ENCODE peak calls at places on chromosomes 4 and X, in five cellular contexts. I is NCI-H1694, H is left cardiac atrium, E is NAMALWA, L is T-helper 1 cell. P is an unnamed sample.

GRCh38 chr4:53189011-53189410 is 176.8 kb downstream of the SCFD2 start:
- DNase-seq in I (no peak), H (no peak), E (no peak), L (no peak), P (no peak)

GRCh38 chr4:153205028-153205648 is 895 bp downstream of the TRIM2 start:
- DNase-seq in I (no peak), H (no peak), E (no peak), L (peak; percentile 31), P (no peak)

GRCh38 chrX:153641575-153642312 is 5.3 kb upstream of the DUSP9 start:
- DNase-seq in I (no peak), H (no peak), E (no peak), L (no peak), P (no peak)

GRCh38 chrX:105822138-105823091 is at the start of gene NRK:
- DNase-seq in I (no peak), H (peak; percentile 20), E (no peak), L (peak; percentile 0), P (no peak)

GRCh38 chrX:17740137-17741122 is 3.1 kb downstream of the SCML1 start:
- DNase-seq in I (no peak), H (no peak), E (no peak), L (no peak), P (no peak)

GRCh38 chrX:39888730-39889129 is 209.0 kb downstream of the BCOR start:
- DNase-seq in I (no peak), H (no peak), E (no peak), L (no peak), P (no peak)

GRCh38 chr4:122331195-122331594 is 47.6 kb upstream of the ADAD1 start:
- DNase-seq in I (no peak), H (no peak), E (no peak), L (no peak), P (no peak)

GRCh38 chrX:9535101-9535500 is 70.2 kb downstream of the TBL1X start:
- DNase-seq in I (no peak), H (no peak), E (no peak), L (no peak), P (no peak)

GRCh38 chrX:153773741-153774575 is 6.9 kb upstream of the SRPK3 start:
- DNase-seq in I (no peak), H (peak; percentile 17), E (no peak), L (no peak), P (peak; percentile 27)

GRCh38 chr4:11456441-11456840 is 27.7 kb upstream of the HS3ST1 start:
- DNase-seq in I (no peak), H (no peak), E (no peak), L (no peak), P (no peak)

GRCh38 chr4:10962246-10962645 is 277.7 kb upstream of the CLNK start:
- DNase-seq in I (no peak), H (no peak), E (no peak), L (no peak), P (no peak)

GRCh38 chr4:20456416-20456815 is 204.7 kb downstream of the SLIT2 start:
- DNase-seq in I (no peak), H (no peak), E (no peak), L (no peak), P (no peak)

GRCh38 chr4:168797176-168797575 is 212.9 kb downstream of the CBR4 start:
- DNase-seq in I (no peak), H (no peak), E (no peak), L (no peak), P (no peak)

GRCh38 chrX:49160908-49161307 is 1.6 kb upstream of the MAGIX start:
- DNase-seq in I (no peak), H (no peak), E (no peak), L (no peak), P (no peak)

GRCh38 chrX:11899091-11899490 is 141.1 kb downstream of the MSL3 start:
- DNase-seq in I (no peak), H (no peak), E (no peak), L (no peak), P (no peak)

GRCh38 chr4:148305749-148306148 is 136.5 kb downstream of the NR3C2 start:
- DNase-seq in I (no peak), H (no peak), E (no peak), L (no peak), P (no peak)